ENCODE peak calls at places on chromosomes 6 and 20, in four cellular contexts. O is ovary, V is OCI-LY7, T is astrocyte of the spinal cord. B is an unnamed sample.

GRCh38 chr6:11231564-11232176 is 798 bp downstream of the NEDD9 start:
- DNase-seq in V (no peak), O (no peak), T (peak; percentile 86), B (no peak)

GRCh38 chr20:47784599-47785320 is 521 bp downstream of the SULF2 start:
- DNase-seq in T (peak; percentile 35), V (no peak), O (peak; percentile 78), B (peak; percentile 62)

GRCh38 chr6:109309917-109310316 is 72.3 kb downstream of the CD164 start:
- DNase-seq in O (no peak), V (peak; percentile 8), T (no peak), B (no peak)

GRCh38 chr20:43949741-43950618 is 35.3 kb downstream of the TOX2 start:
- DNase-seq in V (peak; percentile 64), O (no peak), T (no peak), B (no peak)

GRCh38 chr20:24673678-24674570 is 204.5 kb downstream of the SYNDIG1 start:
- DNase-seq in V (no peak), T (peak; percentile 62), O (peak; percentile 6), B (no peak)

GRCh38 chr6:43916924-43917877 is 147.2 kb downstream of the VEGFA start:
- DNase-seq in T (no peak), V (no peak), O (peak; percentile 80), B (peak; percentile 92)

GRCh38 chr20:53738039-53738944 is 144.7 kb upstream of the ZNF217 start:
- DNase-seq in V (peak; percentile 48), T (peak; percentile 80), O (peak; percentile 41), B (peak; percentile 87)

GRCh38 chr6:15628499-15629131 is 34.2 kb downstream of the DTNBP1 start:
- DNase-seq in O (no peak), V (no peak), T (peak; percentile 82), B (no peak)

GRCh38 chr6:4849214-4849613 is 73.0 kb downstream of the CDYL start:
- DNase-seq in T (no peak), O (no peak), V (no peak), B (no peak)

GRCh38 chr6:44052419-44053011 is 74.7 kb downstream of the MRPL14 start:
- DNase-seq in V (no peak), T (peak; percentile 75), O (no peak), B (peak; percentile 58)

GRCh38 chr20:17485017-17485416 is 46.2 kb downstream of the BFSP1 start:
- DNase-seq in O (no peak), T (no peak), V (no peak), B (no peak)

GRCh38 chr6:123594776-123595175 is 42.0 kb downstream of the TRDN start:
- DNase-seq in O (no peak), V (no peak), T (no peak), B (no peak)

GRCh38 chr20:931401-931800 is 15.3 kb upstream of the ANGPT4 start:
- DNase-seq in O (no peak), T (no peak), V (peak; percentile 52), B (no peak)

GRCh38 chr6:6659600-6660327 is 71.2 kb downstream of the LY86 start:
- DNase-seq in T (no peak), V (peak; percentile 66), O (no peak), B (no peak)

GRCh38 chr6:37137881-37138568 is 31.9 kb upstream of the PIM1 start:
- DNase-seq in T (peak; percentile 94), V (no peak), O (peak; percentile 31), B (no peak)

GRCh38 chr20:47262365-47263013 is 94.0 kb downstream of the ZMYND8 start:
- DNase-seq in T (no peak), V (peak; percentile 93), O (no peak), B (no peak)

GRCh38 chr6:166946125-166946524 is 10.2 kb downstream of the RNASET2 start:
- DNase-seq in O (no peak), T (no peak), V (no peak), B (no peak)

GRCh38 chr20:59650418-59650817 is 46.1 kb downstream of the PHACTR3 start:
- DNase-seq in O (no peak), T (no peak), V (no peak), B (no peak)

GRCh38 chr6:111124406-111124805 is 37.1 kb downstream of the SLC16A10 start:
- DNase-seq in T (no peak), O (no peak), V (no peak), B (no peak)

GRCh38 chr6:104956663-104957294 is at the start of gene LIN28B:
- DNase-seq in V (no peak), T (no peak), O (no peak), B (no peak)

GRCh38 chr6:63514488-63515173 is 57.6 kb upstream of the LOC128125822 start:
- DNase-seq in O (no peak), T (no peak), V (no peak), B (no peak)

B was measured in right lobe of liver.